ENCODE peak calls at places on chromosome 13, in six cellular contexts. T, O, F, Q, X and R are unnamed samples.
A peak's percentile ranks its signal among the peaks of the same experiment; 100 is the strongest.

GRCh38 chr13:35630551-35631275 is 154.2 kb upstream of the MAB21L1 start:
- DNase-seq in T (no peak), O (no peak), F (peak; percentile 39), Q (no peak), X (peak; percentile 22), R (peak; percentile 33)

GRCh38 chr13:20713751-20714150 is 10.3 kb downstream of the IL17D start:
- DNase-seq in T (no peak), O (no peak), F (no peak), Q (no peak), X (no peak), R (no peak)

GRCh38 chr13:39273953-39274352 is 235.7 kb downstream of the NHLRC3 start:
- DNase-seq in T (no peak), O (no peak), F (peak; percentile 76), Q (no peak), X (no peak), R (peak; percentile 2)

GRCh38 chr13:26784704-26785639 is 24.4 kb upstream of the GPR12 start:
- DNase-seq in T (no peak), O (no peak), F (peak; percentile 16), Q (no peak), X (no peak), R (no peak)

GRCh38 chr13:42836930-42837329 is 55.5 kb downstream of the FAM216B start:
- DNase-seq in T (no peak), O (no peak), F (no peak), Q (no peak), X (no peak), R (no peak)

GRCh38 chr13:72125561-72125960 is 258.6 kb upstream of the DACH1 start:
- DNase-seq in T (no peak), O (no peak), F (no peak), Q (no peak), X (no peak), R (no peak)

GRCh38 chr13:30158774-30159445 is 148.4 kb downstream of the KATNAL1 start:
- DNase-seq in T (no peak), O (no peak), F (no peak), Q (no peak), X (peak; percentile 92), R (no peak)

GRCh38 chr13:45928843-45929242 is 77.3 kb upstream of the SIAH3 start:
- DNase-seq in T (no peak), O (no peak), F (no peak), Q (no peak), X (peak; percentile 9), R (no peak)

GRCh38 chr13:110070511-110071120 is 236.3 kb downstream of the COL4A1 start:
- DNase-seq in T (no peak), O (no peak), F (no peak), Q (no peak), X (peak; percentile 43), R (no peak)

GRCh38 chr13:110135977-110136597 is 170.9 kb downstream of the COL4A1 start:
- DNase-seq in T (no peak), O (no peak), F (no peak), Q (no peak), X (no peak), R (no peak)

GRCh38 chr13:57624565-57625435 is 6.7 kb upstream of the PCDH17 start:
- DNase-seq in T (no peak), O (no peak), F (peak; percentile 53), Q (no peak), X (peak; percentile 52), R (no peak)

GRCh38 chr13:21232599-21232998 is 56.1 kb downstream of the MRPL57 start:
- DNase-seq in T (no peak), O (no peak), F (no peak), Q (no peak), X (no peak), R (no peak)

GRCh38 chr13:106049171-106049570 is 486.3 kb downstream of the EFNB2 start:
- DNase-seq in T (no peak), O (no peak), F (no peak), Q (no peak), X (no peak), R (no peak)